ENCODE peak calls at places on chromosomes 6 and 20, in four cellular contexts. I is cardiac fibroblast, L is lung, K is RWPE2. Z is an unnamed sample.
A peak's percentile ranks its signal among the peaks of the same experiment; 100 is the strongest.

GRCh38 chr6:7170117-7170732 is 62.5 kb downstream of the RREB1 start:
- DNase-seq in K (no peak), I (no peak), L (no peak), Z (no peak)

GRCh38 chr6:21522007-21522758 is 71.4 kb upstream of the SOX4 start:
- DNase-seq in L (no peak), K (no peak), I (no peak), Z (no peak)

GRCh38 chr20:20711413-20711812 is 1.0 kb downstream of the RALGAPA2 start:
- DNase-seq in I (no peak), K (no peak), L (no peak), Z (no peak)

GRCh38 chr6:16493802-16494201 is 255.4 kb downstream of the GMPR start:
- DNase-seq in L (no peak), I (no peak), K (no peak), Z (no peak)

GRCh38 chr6:142822882-142823578 is 121.9 kb downstream of the HIVEP2 start:
- DNase-seq in L (no peak), K (no peak), I (no peak), Z (no peak)

GRCh38 chr6:75611011-75611701 is 9.5 kb downstream of the SENP6 start:
- DNase-seq in I (no peak), K (no peak), L (no peak), Z (no peak)

GRCh38 chr6:21005816-21006553 is 471.7 kb downstream of the CDKAL1 start:
- DNase-seq in I (peak; percentile 81), L (no peak), K (no peak), Z (no peak)

GRCh38 chr20:56689318-56689717 is 60.2 kb downstream of the TFAP2C start:
- DNase-seq in I (peak; percentile 74), L (no peak), K (peak; percentile 89), Z (no peak)

GRCh38 chr20:45813489-45813888 is 1.0 kb downstream of the UBE2C start:
- DNase-seq in I (no peak), L (no peak), K (no peak), Z (no peak)

GRCh38 chr6:69847507-69847812 is 18.9 kb upstream of the COL19A1 start:
- DNase-seq in I (no peak), K (no peak), L (no peak), Z (no peak)

GRCh38 chr20:57473246-57474042 is 51.5 kb downstream of the CTCFL start:
- DNase-seq in I (peak; percentile 29), L (peak; percentile 47), K (peak; percentile 67), Z (no peak)

GRCh38 chr6:127249619-127250018 is 17.0 kb upstream of the RNF146 start:
- DNase-seq in L (no peak), K (no peak), I (no peak), Z (no peak)

GRCh38 chr6:165876568-165876967 is 213.5 kb upstream of the PDE10A start:
- DNase-seq in I (peak; percentile 78), K (no peak), L (no peak), Z (no peak)

GRCh38 chr20:33305591-33306057 is 22.6 kb downstream of the BPIFB1 start:
- DNase-seq in L (no peak), K (no peak), I (no peak), Z (no peak)

GRCh38 chr6:34052071-34052825 is 93.6 kb downstream of the GRM4 start:
- DNase-seq in K (no peak), L (no peak), I (no peak), Z (no peak)

GRCh38 chr6:149438855-149439254 is 38.8 kb downstream of the SUMO4 start:
- DNase-seq in I (no peak), K (no peak), L (no peak), Z (no peak)

GRCh38 chr6:37323568-37323967 is 30.2 kb upstream of the RNF8 start:
- DNase-seq in K (no peak), I (peak; percentile 63), L (no peak), Z (no peak)

GRCh38 chr20:1462834-1463233 is 3.8 kb downstream of the NSFL1C start:
- DNase-seq in K (no peak), L (no peak), I (no peak), Z (no peak)

GRCh38 chr6:144027927-144028587 is 20.0 kb upstream of the PLAGL1 start:
- DNase-seq in I (no peak), K (no peak), L (no peak), Z (no peak)

GRCh38 chr6:56902551-56903464 is 52.1 kb upstream of the BEND6 start:
- DNase-seq in K (no peak), L (no peak), I (peak; percentile 80), Z (no peak)

GRCh38 chr6:144145546-144145945 is 4.8 kb upstream of the STX11 start:
- DNase-seq in K (no peak), L (no peak), I (no peak), Z (no peak)

GRCh38 chr6:42239333-42239732 is 21.7 kb upstream of the MRPS10 start:
- DNase-seq in L (no peak), K (no peak), I (no peak), Z (peak; percentile 47)

GRCh38 chr6:152459245-152459644 is 177.9 kb downstream of the SYNE1 start:
- DNase-seq in K (no peak), I (no peak), L (no peak), Z (no peak)

GRCh38 chr6:154614101-154614500 is 103.6 kb upstream of the CNKSR3 start:
- DNase-seq in I (peak; percentile 21), L (no peak), K (no peak), Z (no peak)

GRCh38 chr20:11924923-11925322 is 7.2 kb downstream of the BTBD3 start:
- DNase-seq in L (no peak), K (no peak), I (no peak), Z (no peak)

GRCh38 chr20:36628076-36628475 is 17.9 kb downstream of the SLA2 start:
- DNase-seq in K (no peak), L (no peak), I (no peak), Z (no peak)

GRCh38 chr6:143329323-143329722 is 121.2 kb downstream of the ADAT2 start:
- DNase-seq in I (no peak), L (no peak), K (no peak), Z (no peak)

GRCh38 chr20:45827030-45827652 is at the start of gene TNNC2:
- DNase-seq in L (no peak), K (no peak), I (no peak), Z (no peak)

GRCh38 chr6:91132461-91132860 is 545.6 kb upstream of the MAP3K7 start:
- DNase-seq in L (no peak), K (no peak), I (no peak), Z (no peak)

GRCh38 chr6:113856571-113857564 is at the start of gene MARCKS:
- DNase-seq in K (peak; percentile 72), L (peak; percentile 65), I (peak; percentile 92), Z (no peak)

GRCh38 chr6:43396408-43397149 is 27.1 kb upstream of the ZNF318 start:
- DNase-seq in I (no peak), L (peak; percentile 36), K (no peak), Z (no peak)

GRCh38 chr20:48164566-48165400 is 379.5 kb upstream of the SULF2 start:
- DNase-seq in I (no peak), L (no peak), K (no peak), Z (no peak)

GRCh38 chr6:7493866-7494265 is 47.6 kb upstream of the DSP start:
- DNase-seq in L (no peak), K (no peak), I (no peak), Z (no peak)

GRCh38 chr6:152746172-152746553 is 4.4 kb upstream of the VIP start:
- DNase-seq in L (no peak), K (peak; percentile 69), I (peak; percentile 23), Z (no peak)

GRCh38 chr6:33000053-33000452 is 9.3 kb downstream of the HLA-DOA start:
- DNase-seq in I (no peak), K (no peak), L (no peak), Z (no peak)
- TF ChIP-seq CTCF in I (no peak), K (peak; percentile 19), L (no peak), Z (peak; percentile 24)

GRCh38 chr6:87944541-87944954 is 103.1 kb upstream of the SPACA1 start:
- DNase-seq in L (no peak), K (peak; percentile 85), I (peak; percentile 37), Z (no peak)
- TF ChIP-seq CTCF in L (no peak), K (peak; percentile 56), I (peak; percentile 5), Z (peak; percentile 63)

DNA sequence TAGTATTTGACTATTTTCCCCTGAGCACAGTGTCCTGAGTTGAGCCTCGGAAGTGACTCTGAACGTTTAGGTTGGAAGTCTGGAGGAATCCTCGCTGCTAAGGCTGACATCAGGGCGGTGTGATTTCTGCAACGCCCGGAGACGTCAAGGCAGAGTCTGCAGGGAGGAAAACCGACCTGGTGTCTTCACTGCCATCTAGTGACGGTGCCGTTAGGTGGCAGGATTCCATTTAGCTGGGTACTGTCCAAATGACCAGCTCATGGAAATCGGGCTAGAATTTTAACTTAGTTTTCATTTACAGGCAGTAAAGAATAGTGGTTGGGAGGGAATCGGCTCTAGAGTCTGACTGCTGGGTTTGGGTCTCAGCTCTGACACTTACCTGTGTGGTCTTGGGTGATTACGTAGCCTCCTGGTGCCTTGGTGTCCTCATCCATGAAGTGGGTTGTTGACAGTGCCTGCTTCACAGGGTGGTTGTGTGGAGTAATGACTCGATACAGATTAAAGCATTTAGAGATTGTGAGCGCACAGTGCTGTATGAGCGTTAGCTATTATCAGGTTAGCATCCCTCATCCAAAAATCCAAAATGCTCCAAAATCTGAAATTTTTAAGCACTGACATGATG is 35.0 kb downstream of the FOXF2 start:
- DNase-seq in I (peak; percentile 65), K (no peak), L (peak; percentile 64), Z (no peak)
- TF ChIP-seq CTCF in I (peak; percentile 67), K (peak; percentile 80), L (peak; percentile 17), Z (peak; percentile 85)

GRCh38 chr6:160051390-160051789 is 70.2 kb upstream of the SLC22A1 start:
- DNase-seq in I (no peak), K (no peak), L (no peak), Z (no peak)

GRCh38 chr6:160049346-160049745 is 72.3 kb upstream of the SLC22A1 start:
- DNase-seq in I (no peak), K (no peak), L (no peak), Z (no peak)

GRCh38 chr6:160043784-160044183 is 74.9 kb downstream of the IGF2R start:
- DNase-seq in I (no peak), L (no peak), K (no peak), Z (no peak)

GRCh38 chr6:160050022-160050421 is 71.6 kb upstream of the SLC22A1 start:
- DNase-seq in I (no peak), L (no peak), K (no peak), Z (no peak)

DNA sequence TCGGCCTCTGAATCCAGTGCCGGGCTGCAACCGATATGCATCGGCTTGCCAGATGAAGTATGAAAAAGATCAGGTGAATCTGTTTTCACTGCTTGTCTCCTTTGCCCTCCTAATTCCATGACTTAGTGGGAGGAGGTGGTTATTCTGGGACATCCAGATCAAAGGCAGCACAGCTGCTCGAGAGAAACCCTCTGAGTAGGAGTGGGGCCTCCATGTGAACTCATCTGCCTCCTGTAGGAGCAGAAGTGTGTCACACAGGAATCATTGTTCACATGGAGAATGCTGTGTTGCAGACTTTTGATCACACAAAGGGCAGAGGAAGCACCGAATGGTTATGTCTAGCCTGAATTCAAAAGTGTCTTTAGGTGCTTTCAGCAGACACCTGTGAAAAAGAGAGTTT is 73.1 kb upstream of the SLC22A1 start:
- DNase-seq in I (no peak), K (no peak), L (no peak), Z (no peak)
- TF ChIP-seq CTCF in I (no peak), K (no peak), L (no peak), Z (no peak)

GRCh38 chr6:3195695-3196497 is 31.6 kb downstream of the TUBB2B start:
- DNase-seq in I (no peak), K (no peak), L (no peak), Z (no peak)
- TF ChIP-seq CTCF in I (no peak), K (peak; percentile 11), L (no peak), Z (peak; percentile 29)

Z was measured in chondrocyte.